ENCODE peak calls at places on chromosomes 1 and 21, in four cellular contexts. One of them, this sample, is unnamed.

GRCh38 chr21:31558839-31559367 is 100.6 kb upstream of the SOD1 start:
- DNase-seq in left cardiac atrium: peak
- DNase-seq in neural progenitor cell: peak
- DNase-seq in HTR-8/SVneo: peak
- DNase-seq in this sample: peak

GRCh38 chr1:84996846-84997666 is at the start of gene MCOLN2:
- DNase-seq in HTR-8/SVneo: peak
- DNase-seq in neural progenitor cell: peak
- DNase-seq in left cardiac atrium: peak
- DNase-seq in this sample: no peak

GRCh38 chr1:16090076-16090826 is 16.8 kb upstream of the FAM131C start:
- DNase-seq in neural progenitor cell: no peak
- DNase-seq in HTR-8/SVneo: no peak
- DNase-seq in left cardiac atrium: no peak
- DNase-seq in this sample: no peak

GRCh38 chr1:219710529-219711194 is 97.8 kb upstream of the ZC3H11B start:
- DNase-seq in neural progenitor cell: no peak
- DNase-seq in HTR-8/SVneo: peak
- DNase-seq in left cardiac atrium: no peak
- DNase-seq in this sample: peak

GRCh38 chr1:55690366-55690765 is 475.2 kb upstream of the USP24 start:
- DNase-seq in left cardiac atrium: no peak
- DNase-seq in HTR-8/SVneo: no peak
- DNase-seq in neural progenitor cell: no peak
- DNase-seq in this sample: no peak

GRCh38 chr21:42091899-42092508 is 20.9 kb downstream of the UMODL1 start:
- DNase-seq in left cardiac atrium: no peak
- DNase-seq in HTR-8/SVneo: no peak
- DNase-seq in neural progenitor cell: peak
- DNase-seq in this sample: no peak

GRCh38 chr1:164735315-164736052 is 176.5 kb downstream of the PBX1 start:
- DNase-seq in left cardiac atrium: no peak
- DNase-seq in HTR-8/SVneo: no peak
- DNase-seq in neural progenitor cell: peak
- DNase-seq in this sample: peak

GRCh38 chr1:212293579-212293978 is 8.4 kb downstream of the PPP2R5A start:
- DNase-seq in HTR-8/SVneo: peak
- DNase-seq in neural progenitor cell: no peak
- DNase-seq in left cardiac atrium: no peak
- DNase-seq in this sample: no peak

GRCh38 chr1:116824631-116825399 is 70.6 kb downstream of the CD2 start:
- DNase-seq in neural progenitor cell: no peak
- DNase-seq in left cardiac atrium: no peak
- DNase-seq in HTR-8/SVneo: no peak
- DNase-seq in this sample: no peak

GRCh38 chr1:164604541-164604940 is 45.6 kb downstream of the PBX1 start:
- DNase-seq in neural progenitor cell: no peak
- DNase-seq in left cardiac atrium: no peak
- DNase-seq in HTR-8/SVneo: no peak
- DNase-seq in this sample: no peak

GRCh38 chr21:43703068-43703880 is 15.7 kb upstream of the PDXK start:
- DNase-seq in neural progenitor cell: peak
- DNase-seq in left cardiac atrium: peak
- DNase-seq in HTR-8/SVneo: no peak
- DNase-seq in this sample: no peak

GRCh38 chr1:182387566-182387965 is 4.0 kb downstream of the GLUL start:
- DNase-seq in left cardiac atrium: no peak
- DNase-seq in neural progenitor cell: no peak
- DNase-seq in HTR-8/SVneo: no peak
- DNase-seq in this sample: no peak

GRCh38 chr1:209727286-209727685 is 22.6 kb downstream of the HSD11B1 start:
- DNase-seq in neural progenitor cell: no peak
- DNase-seq in left cardiac atrium: no peak
- DNase-seq in HTR-8/SVneo: no peak
- DNase-seq in this sample: no peak

GRCh38 chr1:217137210-217137871 is 414.1 kb upstream of the ESRRG start:
- DNase-seq in neural progenitor cell: peak
- DNase-seq in left cardiac atrium: no peak
- DNase-seq in HTR-8/SVneo: no peak
- DNase-seq in this sample: no peak

GRCh38 chr1:41371630-41372599 is 10.7 kb downstream of the FOXO6 start:
- DNase-seq in neural progenitor cell: peak
- DNase-seq in HTR-8/SVneo: peak
- DNase-seq in left cardiac atrium: no peak
- DNase-seq in this sample: peak

GRCh38 chr1:3419415-3420204 is 34.9 kb upstream of the ARHGEF16 start:
- DNase-seq in HTR-8/SVneo: no peak
- DNase-seq in neural progenitor cell: no peak
- DNase-seq in left cardiac atrium: no peak
- DNase-seq in this sample: no peak

GRCh38 chr1:33641099-33641830 is 168.8 kb downstream of the ZSCAN20 start:
- DNase-seq in neural progenitor cell: peak
- DNase-seq in left cardiac atrium: no peak
- DNase-seq in HTR-8/SVneo: peak
- DNase-seq in this sample: no peak